ENCODE peak calls at places on chromosome 17, in six cellular contexts. N is Calu3, Q is GM23338, F is osteocyte, U is BJ, H is fibroblast of pulmonary artery. W is an unnamed sample.

GRCh38 chr17:603405-604193 is 111.0 kb downstream of the VPS53 start:
- DNase-seq in N (no peak), Q (no peak), F (no peak), U (no peak), H (no peak), W (no peak)

GRCh38 chr17:39699818-39700147 is at the start of gene ERBB2:
- DNase-seq in N (peak), Q (peak), F (peak), U (peak), H (peak), W (peak)

GRCh38 chr17:55318081-55318480 is 53.3 kb downstream of the HLF start:
- DNase-seq in N (no peak), Q (no peak), F (no peak), U (no peak), H (no peak), W (no peak)

GRCh38 chr17:58279736-58280479 is 827 bp downstream of the MPO start:
- DNase-seq in N (no peak), Q (no peak), F (peak), U (no peak), H (no peak), W (no peak)

GRCh38 chr17:7056386-7056785 is 12.5 kb upstream of the SLC16A11 start:
- DNase-seq in N (no peak), Q (no peak), F (no peak), U (peak), H (no peak), W (no peak)

GRCh38 chr17:1455291-1455747 is 713 bp downstream of the CRK start:
- DNase-seq in N (peak), Q (peak), F (no peak), U (no peak), H (peak), W (peak)

GRCh38 chr17:45120558-45120957 is 11.8 kb downstream of the PLCD3 start:
- DNase-seq in N (no peak), Q (no peak), F (no peak), U (no peak), H (no peak), W (no peak)

GRCh38 chr17:28547623-28548416 is 4.6 kb downstream of the UNC119 start:
- DNase-seq in N (peak), Q (peak), F (peak), U (no peak), H (peak), W (peak)

GRCh38 chr17:81191116-81191515 is 25.1 kb upstream of the AATK start:
- DNase-seq in N (no peak), Q (no peak), F (no peak), U (no peak), H (no peak), W (no peak)

GRCh38 chr17:12812877-12813276 is 23.6 kb downstream of the ARHGAP44 start:
- DNase-seq in N (no peak), Q (no peak), F (no peak), U (no peak), H (peak), W (no peak)

GRCh38 chr17:16945513-16946201 is 26.3 kb downstream of the TNFRSF13B start:
- DNase-seq in N (no peak), Q (peak), F (peak), U (no peak), H (no peak), W (no peak)

GRCh38 chr17:63435681-63436522 is 10.2 kb downstream of the CYB561 start:
- DNase-seq in N (no peak), Q (peak), F (no peak), U (no peak), H (no peak), W (no peak)

GRCh38 chr17:968812-969766 is 10.5 kb downstream of the NXN start:
- DNase-seq in N (no peak), Q (no peak), F (no peak), U (no peak), H (no peak), W (no peak)

GRCh38 chr17:36812762-36813161 is 124.5 kb upstream of the LHX1 start:
- DNase-seq in N (no peak), Q (peak), F (no peak), U (no peak), H (no peak), W (peak)

GRCh38 chr17:2102931-2103398 is 48.1 kb downstream of the HIC1 start:
- DNase-seq in N (no peak), Q (no peak), F (no peak), U (no peak), H (peak), W (no peak)

GRCh38 chr17:48127371-48128051 is 19.9 kb downstream of the SNX11 start:
- DNase-seq in N (peak), Q (no peak), F (no peak), U (no peak), H (peak), W (no peak)

GRCh38 chr17:9468937-9469336 is 106.7 kb downstream of the STX8 start:
- DNase-seq in N (no peak), Q (no peak), F (no peak), U (no peak), H (no peak), W (no peak)

GRCh38 chr17:7043544-7044268 is at the start of gene SLC16A11:
- DNase-seq in N (no peak), Q (peak), F (no peak), U (no peak), H (peak), W (peak)

GRCh38 chr17:48814504-48814903 is 2.5 kb downstream of the TTLL6 start:
- DNase-seq in N (peak), Q (peak), F (no peak), U (no peak), H (peak), W (peak)

GRCh38 chr17:49556183-49556943 is 19.3 kb upstream of the NXPH3 start:
- DNase-seq in N (peak), Q (peak), F (peak), U (no peak), H (peak), W (peak)

GRCh38 chr17:70668276-70668937 is 499.1 kb downstream of the KCNJ2 start:
- DNase-seq in N (no peak), Q (no peak), F (no peak), U (no peak), H (no peak), W (no peak)

GRCh38 chr17:51064061-51064735 is 56.5 kb downstream of the SPAG9 start:
- DNase-seq in N (no peak), Q (no peak), F (no peak), U (no peak), H (no peak), W (no peak)

GRCh38 chr17:35341465-35341992 is 31.9 kb downstream of the SLFN11 start:
- DNase-seq in N (no peak), Q (no peak), F (no peak), U (no peak), H (no peak), W (no peak)

GRCh38 chr17:47980516-47980915 is 9.6 kb downstream of the CDK5RAP3 start:
- DNase-seq in N (no peak), Q (no peak), F (no peak), U (no peak), H (no peak), W (no peak)

GRCh38 chr17:82767041-82767754 is 15.3 kb downstream of the TBCD start:
- DNase-seq in N (peak), Q (peak), F (no peak), U (no peak), H (peak), W (peak)
- TF ChIP-seq CTCF in N (peak), Q (peak), F (peak), U (peak), H (peak), W (peak)

GRCh38 chr17:68740555-68741447 is 139.6 kb upstream of the FAM20A start:
- DNase-seq in N (peak), Q (no peak), F (no peak), U (no peak), H (no peak), W (no peak)
- TF ChIP-seq CTCF in N (peak), Q (peak), F (no peak), U (no peak), H (no peak), W (no peak)

GRCh38 chr17:80130992-80131391 is 15.9 kb downstream of the EIF4A3 start:
- DNase-seq in N (no peak), Q (no peak), F (no peak), U (no peak), H (no peak), W (no peak)

GRCh38 chr17:80126449-80126715 is 20.5 kb downstream of the EIF4A3 start:
- DNase-seq in N (no peak), Q (no peak), F (no peak), U (no peak), H (no peak), W (no peak)

GRCh38 chr17:80132906-80133625 is 13.9 kb downstream of the EIF4A3 start:
- DNase-seq in N (no peak), Q (no peak), F (no peak), U (no peak), H (no peak), W (no peak)

GRCh38 chr17:80125656-80126448 is 21.1 kb downstream of the EIF4A3 start:
- DNase-seq in N (no peak), Q (no peak), F (no peak), U (peak), H (peak), W (no peak)

GRCh38 chr17:80129006-80129565 is 17.8 kb downstream of the EIF4A3 start:
- DNase-seq in N (no peak), Q (no peak), F (no peak), U (no peak), H (peak), W (no peak)
- TF ChIP-seq CTCF in N (no peak), Q (no peak), F (no peak), U (no peak), H (no peak), W (no peak)

GRCh38 chr17:56497132-56497531 is 96.4 kb upstream of the NOG start:
- DNase-seq in N (no peak), Q (no peak), F (no peak), U (no peak), H (no peak), W (no peak)
- TF ChIP-seq CTCF in N (no peak), Q (no peak), F (no peak), U (no peak), H (no peak), W (no peak)

DNA sequence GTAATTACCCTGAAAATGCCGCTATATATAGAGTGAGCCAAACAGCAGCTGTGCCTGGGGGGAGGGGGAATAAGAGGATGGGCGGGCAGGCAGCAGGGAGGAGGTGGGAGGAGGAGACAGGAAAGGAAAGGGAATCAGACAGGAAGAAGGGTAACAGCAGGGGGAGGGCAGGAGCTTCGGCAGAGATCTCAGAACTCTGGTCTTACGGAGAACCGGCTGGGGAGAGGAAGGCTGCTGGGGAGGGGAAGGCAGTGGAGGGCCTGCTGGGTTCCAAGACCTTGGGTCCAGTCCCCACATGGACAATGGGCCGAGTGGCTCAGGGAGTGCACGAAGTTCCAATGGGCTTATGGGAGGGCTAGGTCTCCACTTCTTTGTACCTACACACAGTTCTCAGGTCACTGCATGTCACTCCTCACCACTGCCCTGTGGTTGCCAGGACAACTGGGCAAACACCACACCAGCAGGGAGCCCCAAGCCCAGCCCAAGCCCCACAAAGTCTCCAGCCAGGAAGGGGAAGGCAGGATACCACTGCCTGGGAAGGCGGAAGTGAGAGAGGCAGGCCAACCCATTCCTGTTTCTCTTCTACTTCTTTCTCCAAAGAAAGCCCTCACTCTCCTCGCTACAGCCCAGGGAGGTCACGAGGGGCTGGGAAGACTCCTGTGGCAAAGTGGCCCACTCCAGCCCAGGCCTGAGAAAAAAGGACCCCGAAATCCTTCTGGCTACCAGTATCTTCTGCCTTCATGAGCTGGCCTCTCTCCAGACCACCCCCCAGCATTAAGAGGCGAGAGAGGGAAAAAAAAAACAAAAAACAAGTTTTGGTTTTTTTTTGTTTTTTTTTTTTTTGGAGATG is 25.3 kb downstream of the G6PC3 start:
- DNase-seq in N (peak), Q (peak), F (peak), U (peak), H (peak), W (peak)
- TF ChIP-seq CTCF in N (no peak), Q (no peak), F (peak), U (peak), H (peak), W (no peak)

GRCh38 chr17:77728022-77728671 is 230.4 kb upstream of the TNRC6C start:
- DNase-seq in N (no peak), Q (peak), F (peak), U (peak), H (no peak), W (no peak)
- TF ChIP-seq CTCF in N (no peak), Q (peak), F (peak), U (peak), H (no peak), W (no peak)

DNA sequence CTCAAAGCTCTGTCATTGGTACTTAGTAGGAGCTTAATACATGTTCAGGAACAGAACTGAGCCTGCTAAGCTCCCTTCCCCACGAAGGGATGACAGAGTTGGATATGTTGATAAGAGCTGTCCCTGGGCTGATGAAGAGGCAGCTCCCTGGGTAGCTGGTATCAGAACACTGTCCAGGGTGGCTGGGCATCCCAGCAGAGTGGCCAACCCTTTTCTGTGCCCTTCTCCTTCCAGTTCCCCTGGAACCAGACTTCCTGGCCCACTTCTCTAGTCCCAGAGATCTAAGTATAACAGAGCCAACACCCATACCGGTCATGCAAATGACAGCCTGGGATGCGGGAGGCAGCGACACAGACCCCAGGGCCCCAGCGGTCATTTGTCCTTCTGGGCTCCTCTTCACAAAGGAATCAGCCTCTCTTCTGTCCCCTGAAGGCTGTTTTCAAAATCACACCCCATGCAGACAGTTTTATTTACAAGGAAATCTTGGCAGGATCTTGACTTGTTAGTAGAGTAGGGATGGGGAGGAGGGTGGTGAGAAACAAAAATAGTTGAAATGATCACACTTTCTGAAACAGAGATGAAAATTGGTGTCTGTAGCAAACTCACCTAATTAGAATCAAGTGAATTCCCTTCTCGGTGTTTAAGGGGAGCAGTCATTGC is 1.4 kb upstream of the RHBDL3 start:
- DNase-seq in N (no peak), Q (peak), F (no peak), U (no peak), H (no peak), W (no peak)
- TF ChIP-seq CTCF in N (no peak), Q (peak), F (peak), U (peak), H (peak), W (peak)

DNA sequence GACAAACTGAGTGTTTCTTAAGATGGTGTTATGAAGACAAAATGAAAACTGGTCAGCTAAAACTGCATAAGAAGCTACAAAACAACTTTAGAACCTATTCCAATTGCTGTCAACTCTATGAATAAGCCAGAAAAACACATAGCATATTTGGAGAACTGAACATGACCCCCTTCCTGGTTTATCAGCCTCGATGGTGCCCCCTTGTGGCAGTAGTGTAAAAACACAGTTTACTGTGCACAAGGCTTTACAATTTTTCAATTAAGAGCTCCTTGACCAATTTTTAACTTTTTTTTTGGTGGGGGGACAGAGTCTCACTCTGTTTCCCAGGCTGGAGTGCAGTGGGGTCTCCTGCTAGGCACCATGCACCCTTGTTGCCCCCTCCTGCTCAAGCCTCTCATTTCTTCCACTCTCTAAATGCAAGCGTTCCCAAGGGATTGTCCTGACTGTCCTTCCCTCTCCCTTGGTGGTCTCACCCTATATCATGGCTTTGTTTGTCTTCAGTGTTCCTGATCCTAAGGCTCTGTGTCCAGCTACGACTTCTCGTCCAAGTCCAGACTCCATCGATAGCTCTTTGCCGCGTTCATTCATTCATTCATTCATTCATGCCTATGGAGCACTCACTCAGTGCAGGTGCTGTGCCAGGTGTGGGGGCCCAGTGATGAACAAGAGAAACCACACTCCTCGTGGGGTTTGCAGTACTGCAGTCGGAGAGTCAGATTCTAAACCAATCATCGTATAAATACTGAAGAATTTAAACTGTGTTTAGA is 7.5 kb downstream of the EIF1 start:
- DNase-seq in N (peak), Q (peak), F (peak), U (no peak), H (peak), W (peak)
- TF ChIP-seq CTCF in N (peak), Q (peak), F (peak), U (peak), H (peak), W (peak)

GRCh38 chr17:67725232-67726206 is 7.8 kb downstream of the NOL11 start:
- DNase-seq in N (no peak), Q (no peak), F (no peak), U (no peak), H (no peak), W (no peak)
- TF ChIP-seq CTCF in N (no peak), Q (no peak), F (no peak), U (no peak), H (no peak), W (no peak)